ENCODE peak calls at places on chromosomes 12 and 14, in six cellular contexts. B is smooth muscle cell of the brain vasculature; G is A549; X is stimulated activated CD8-positive, alpha-beta memory T cell treated with anti-CD3 and anti-CD28 coated beads, Interleukin-12 subunit alpha, Interleukin-12 subunit beta, amount 100 ng/mL, for 4 hours; N is DMS153; M is T-helper 1 cell. O is an unnamed sample.

GRCh38 chr12:116712458-116713303 is 25.2 kb downstream of the SPRING1 start:
- DNase-seq in N (peak; percentile 11), B (no peak), M (no peak), G (no peak), X (no peak), O (no peak)

GRCh38 chr12:22855456-22855855 is 230.5 kb downstream of the ETNK1 start:
- DNase-seq in G (no peak), B (no peak), X (no peak), M (no peak), N (no peak), O (no peak)

GRCh38 chr12:86216591-86216990 is 39.6 kb downstream of the MGAT4C start:
- DNase-seq in N (no peak), G (no peak), M (no peak), X (no peak), B (no peak), O (peak; percentile 10)

GRCh38 chr14:20195911-20196310 is 5.2 kb downstream of the OR11G2 start:
- DNase-seq in B (no peak), G (no peak), M (no peak), N (no peak), X (no peak), O (no peak)

GRCh38 chr12:2613674-2614073 is 181.1 kb upstream of the FKBP4 start:
- DNase-seq in N (no peak), M (no peak), B (peak; percentile 81), X (no peak), G (peak; percentile 22), O (no peak)

GRCh38 chr12:3913278-3913677 is 40.1 kb upstream of the PARP11 start:
- DNase-seq in X (no peak), G (no peak), B (no peak), N (no peak), M (no peak), O (no peak)

GRCh38 chr14:58193542-58193941 is 6.4 kb upstream of the ACTR10 start:
- DNase-seq in B (no peak), M (no peak), G (no peak), X (no peak), N (no peak), O (no peak)

GRCh38 chr12:31323466-31324115 is 2.4 kb downstream of the SINHCAF start:
- DNase-seq in B (no peak), M (peak; percentile 51), G (peak; percentile 30), N (no peak), X (peak; percentile 54), O (no peak)

GRCh38 chr12:4819654-4820053 is 90.1 kb upstream of the KCNA1 start:
- DNase-seq in N (no peak), B (no peak), G (no peak), M (no peak), X (no peak), O (no peak)

GRCh38 chr12:90065301-90065801 is 356.7 kb upstream of the ATP2B1 start:
- DNase-seq in B (no peak), G (no peak), N (peak; percentile 91), X (no peak), M (no peak), O (no peak)

GRCh38 chr14:92973798-92974372 is 50.9 kb downstream of the CHGA start:
- DNase-seq in B (no peak), M (no peak), N (no peak), X (no peak), G (no peak), O (no peak)

GRCh38 chr12:75710361-75711069 is 199.1 kb upstream of the KRR1 start:
- DNase-seq in M (no peak), G (no peak), N (no peak), X (no peak), B (no peak), O (no peak)

GRCh38 chr14:35331605-35332516 is 39.7 kb downstream of the PSMA6 start:
- DNase-seq in B (no peak), G (no peak), M (no peak), N (peak; percentile 43), X (no peak), O (no peak)